ENCODE peak calls at places on chromosomes 12 and 14, in seven cellular contexts. One of them, this sample, is unnamed.

GRCh38 chr14:34025325-34026017 is 74.6 kb upstream of the EGLN3 start:
- DNase-seq in sigmoid colon: no peak
- DNase-seq in stimulated activated CD8-positive, alpha-beta memory T cell treated with anti-CD3 and anti-CD28 coated beads, Interleukin-7, amount 100 ng/mL, for 1 hour: no peak
- DNase-seq in amygdala: no peak
- DNase-seq in central memory CD4-positive, alpha-beta T cell: no peak
- DNase-seq in activated effector memory CD4-positive, alpha-beta T cell treated with Interleukin-2 at 50 U/mL for 16 hours: no peak
- DNase-seq in activated CD4-positive, alpha-beta T cell treated with anti-CD3 and anti-CD28 coated beads, Interleukin-2, amount 50 U/mL, for 1 hour: no peak
- DNase-seq in this sample: no peak

GRCh38 chr12:54232790-54233189 is 44.0 kb upstream of the SMUG1 start:
- DNase-seq in sigmoid colon: no peak
- DNase-seq in activated effector memory CD4-positive, alpha-beta T cell treated with Interleukin-2 at 50 U/mL for 16 hours: no peak
- DNase-seq in stimulated activated CD8-positive, alpha-beta memory T cell treated with anti-CD3 and anti-CD28 coated beads, Interleukin-7, amount 100 ng/mL, for 1 hour: no peak
- DNase-seq in central memory CD4-positive, alpha-beta T cell: no peak
- DNase-seq in activated CD4-positive, alpha-beta T cell treated with anti-CD3 and anti-CD28 coated beads, Interleukin-2, amount 50 U/mL, for 1 hour: no peak
- DNase-seq in amygdala: no peak
- DNase-seq in this sample: peak; percentile 77

GRCh38 chr12:88958153-88958552 is 377.9 kb upstream of the KITLG start:
- DNase-seq in activated effector memory CD4-positive, alpha-beta T cell treated with Interleukin-2 at 50 U/mL for 16 hours: no peak
- DNase-seq in sigmoid colon: no peak
- DNase-seq in central memory CD4-positive, alpha-beta T cell: no peak
- DNase-seq in amygdala: no peak
- DNase-seq in activated CD4-positive, alpha-beta T cell treated with anti-CD3 and anti-CD28 coated beads, Interleukin-2, amount 50 U/mL, for 1 hour: no peak
- DNase-seq in stimulated activated CD8-positive, alpha-beta memory T cell treated with anti-CD3 and anti-CD28 coated beads, Interleukin-7, amount 100 ng/mL, for 1 hour: no peak
- DNase-seq in this sample: no peak

GRCh38 chr14:61891810-61892209 is 129.6 kb downstream of the SNAPC1 start:
- DNase-seq in amygdala: no peak
- DNase-seq in sigmoid colon: no peak
- DNase-seq in stimulated activated CD8-positive, alpha-beta memory T cell treated with anti-CD3 and anti-CD28 coated beads, Interleukin-7, amount 100 ng/mL, for 1 hour: no peak
- DNase-seq in activated CD4-positive, alpha-beta T cell treated with anti-CD3 and anti-CD28 coated beads, Interleukin-2, amount 50 U/mL, for 1 hour: no peak
- DNase-seq in activated effector memory CD4-positive, alpha-beta T cell treated with Interleukin-2 at 50 U/mL for 16 hours: no peak
- DNase-seq in central memory CD4-positive, alpha-beta T cell: no peak
- DNase-seq in this sample: no peak

GRCh38 chr12:29088611-29089219 is 60.4 kb upstream of the FAR2 start:
- DNase-seq in stimulated activated CD8-positive, alpha-beta memory T cell treated with anti-CD3 and anti-CD28 coated beads, Interleukin-7, amount 100 ng/mL, for 1 hour: no peak
- DNase-seq in activated CD4-positive, alpha-beta T cell treated with anti-CD3 and anti-CD28 coated beads, Interleukin-2, amount 50 U/mL, for 1 hour: no peak
- DNase-seq in amygdala: no peak
- DNase-seq in central memory CD4-positive, alpha-beta T cell: peak; percentile 10
- DNase-seq in activated effector memory CD4-positive, alpha-beta T cell treated with Interleukin-2 at 50 U/mL for 16 hours: no peak
- DNase-seq in sigmoid colon: no peak
- DNase-seq in this sample: peak; percentile 20

GRCh38 chr14:74147571-74147970 is 62.8 kb downstream of the LIN52 start:
- DNase-seq in amygdala: no peak
- DNase-seq in central memory CD4-positive, alpha-beta T cell: no peak
- DNase-seq in activated CD4-positive, alpha-beta T cell treated with anti-CD3 and anti-CD28 coated beads, Interleukin-2, amount 50 U/mL, for 1 hour: no peak
- DNase-seq in stimulated activated CD8-positive, alpha-beta memory T cell treated with anti-CD3 and anti-CD28 coated beads, Interleukin-7, amount 100 ng/mL, for 1 hour: no peak
- DNase-seq in activated effector memory CD4-positive, alpha-beta T cell treated with Interleukin-2 at 50 U/mL for 16 hours: no peak
- DNase-seq in sigmoid colon: no peak
- DNase-seq in this sample: no peak

GRCh38 chr14:20624495-20625070 is 16.9 kb downstream of the OR6S1 start:
- DNase-seq in stimulated activated CD8-positive, alpha-beta memory T cell treated with anti-CD3 and anti-CD28 coated beads, Interleukin-7, amount 100 ng/mL, for 1 hour: no peak
- DNase-seq in activated effector memory CD4-positive, alpha-beta T cell treated with Interleukin-2 at 50 U/mL for 16 hours: peak; percentile 40
- DNase-seq in activated CD4-positive, alpha-beta T cell treated with anti-CD3 and anti-CD28 coated beads, Interleukin-2, amount 50 U/mL, for 1 hour: peak; percentile 38
- DNase-seq in sigmoid colon: peak; percentile 81
- DNase-seq in central memory CD4-positive, alpha-beta T cell: peak; percentile 45
- DNase-seq in amygdala: no peak
- DNase-seq in this sample: peak; percentile 66

GRCh38 chr12:62895351-62895750 is 39.6 kb downstream of the PPM1H start:
- DNase-seq in activated CD4-positive, alpha-beta T cell treated with anti-CD3 and anti-CD28 coated beads, Interleukin-2, amount 50 U/mL, for 1 hour: no peak
- DNase-seq in amygdala: no peak
- DNase-seq in activated effector memory CD4-positive, alpha-beta T cell treated with Interleukin-2 at 50 U/mL for 16 hours: no peak
- DNase-seq in sigmoid colon: no peak
- DNase-seq in central memory CD4-positive, alpha-beta T cell: no peak
- DNase-seq in stimulated activated CD8-positive, alpha-beta memory T cell treated with anti-CD3 and anti-CD28 coated beads, Interleukin-7, amount 100 ng/mL, for 1 hour: no peak
- DNase-seq in this sample: no peak

GRCh38 chr12:1350934-1351240 is 243.5 kb downstream of the FBXL14 start:
- DNase-seq in central memory CD4-positive, alpha-beta T cell: no peak
- DNase-seq in sigmoid colon: no peak
- DNase-seq in stimulated activated CD8-positive, alpha-beta memory T cell treated with anti-CD3 and anti-CD28 coated beads, Interleukin-7, amount 100 ng/mL, for 1 hour: no peak
- DNase-seq in activated CD4-positive, alpha-beta T cell treated with anti-CD3 and anti-CD28 coated beads, Interleukin-2, amount 50 U/mL, for 1 hour: no peak
- DNase-seq in activated effector memory CD4-positive, alpha-beta T cell treated with Interleukin-2 at 50 U/mL for 16 hours: no peak
- DNase-seq in amygdala: no peak
- DNase-seq in this sample: no peak

GRCh38 chr12:122856999-122857671 is 21.9 kb downstream of the HIP1R start:
- DNase-seq in activated effector memory CD4-positive, alpha-beta T cell treated with Interleukin-2 at 50 U/mL for 16 hours: no peak
- DNase-seq in central memory CD4-positive, alpha-beta T cell: no peak
- DNase-seq in sigmoid colon: no peak
- DNase-seq in activated CD4-positive, alpha-beta T cell treated with anti-CD3 and anti-CD28 coated beads, Interleukin-2, amount 50 U/mL, for 1 hour: no peak
- DNase-seq in stimulated activated CD8-positive, alpha-beta memory T cell treated with anti-CD3 and anti-CD28 coated beads, Interleukin-7, amount 100 ng/mL, for 1 hour: no peak
- DNase-seq in amygdala: no peak
- DNase-seq in this sample: no peak